ENCODE peak calls at places on chromosomes 6 and 20, in four cellular contexts. F is neural progenitor cell, H is transverse colon, E is GM23248. B is an unnamed sample.

GRCh38 chr20:37525810-37526209 is 1.9 kb downstream of the BLCAP start:
- DNase-seq in H (peak; percentile 4), E (peak; percentile 9), F (no peak), B (no peak)

GRCh38 chr6:148835920-148836441 is 89.2 kb downstream of the UST start:
- DNase-seq in E (peak; percentile 92), H (no peak), F (no peak), B (no peak)

GRCh38 chr20:3398681-3399252 is 8.7 kb downstream of the DNAAF9 start:
- DNase-seq in H (no peak), E (peak; percentile 66), F (no peak), B (no peak)

GRCh38 chr20:23874747-23875146 is 4.8 kb downstream of the CST5 start:
- DNase-seq in H (no peak), F (no peak), E (no peak), B (no peak)

GRCh38 chr6:7919871-7920270 is 9.3 kb upstream of the TXNDC5 start:
- DNase-seq in H (no peak), F (no peak), E (peak; percentile 73), B (no peak)

GRCh38 chr6:167546611-167547327 is 221.9 kb downstream of the TTLL2 start:
- DNase-seq in F (no peak), E (no peak), H (no peak), B (no peak)

GRCh38 chr6:21870071-21870729 is 276.6 kb downstream of the SOX4 start:
- DNase-seq in H (no peak), F (no peak), E (no peak), B (no peak)

GRCh38 chr6:82651845-82652333 is 288.3 kb downstream of the TPBG start:
- DNase-seq in H (no peak), E (no peak), F (no peak), B (no peak)

GRCh38 chr20:2822073-2822472 is 5.9 kb downstream of the TMEM239 start:
- DNase-seq in H (no peak), E (peak; percentile 30), F (peak; percentile 26), B (peak; percentile 22)

GRCh38 chr20:45367126-45367525 is 4.2 kb downstream of the SYS1 start:
- DNase-seq in H (no peak), F (no peak), E (no peak), B (no peak)
- H3K27ac ChIP-seq in H (no peak overlapping the region), F (no peak overlapping the region), E (no peak overlapping the region), B (no peak overlapping the region)

DNA sequence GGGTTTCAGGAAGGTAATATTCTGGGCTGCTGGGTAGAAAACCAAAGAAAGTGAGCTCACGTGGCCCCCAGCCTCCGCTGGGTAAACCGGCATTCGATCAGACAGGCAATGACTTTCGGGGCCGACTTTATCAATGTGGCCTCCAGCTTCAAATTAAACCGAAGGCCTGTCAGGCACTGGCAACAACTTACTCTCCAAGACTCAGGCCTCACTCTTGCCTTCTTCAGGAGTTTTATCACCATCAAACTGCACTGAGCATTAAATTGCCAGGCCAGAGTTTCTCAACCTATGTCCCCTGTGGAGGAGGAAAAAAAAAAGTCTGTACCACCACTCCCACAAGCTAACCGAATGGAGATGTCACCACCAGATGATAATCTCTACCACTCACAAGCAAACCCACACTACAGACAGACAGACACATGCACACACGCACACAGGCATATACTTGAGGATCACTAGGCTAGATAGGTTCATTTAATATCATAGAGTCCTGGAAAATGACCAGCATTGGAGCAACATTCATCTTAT is 1.1 kb upstream of the MBOAT1 start:
- DNase-seq in H (no peak), F (no peak), E (peak; percentile 30), B (no peak)
- H3K27ac ChIP-seq in H (peak overlapping the region; percentile 92), F (no peak overlapping the region), E (peak overlapping the region; percentile 68), B (peak overlapping the region; percentile 68)

GRCh38 chr6:11806561-11807317 is 28.1 kb upstream of the ADTRP start:
- DNase-seq in F (no peak), H (no peak), E (no peak), B (no peak)
- H3K27ac ChIP-seq in F (no peak overlapping the region), H (no peak overlapping the region), E (no peak overlapping the region), B (no peak overlapping the region)

GRCh38 chr6:2953098-2953497 is 18.3 kb downstream of the SERPINB6 start:
- DNase-seq in F (no peak), H (no peak), E (no peak), B (no peak)

GRCh38 chr6:2950713-2951112 is 20.7 kb downstream of the SERPINB6 start:
- DNase-seq in E (no peak), F (no peak), H (no peak), B (no peak)

GRCh38 chr6:2949536-2950083 is 21.8 kb downstream of the SERPINB6 start:
- DNase-seq in H (no peak), E (no peak), F (no peak), B (no peak)

GRCh38 chr6:2951723-2952122 is 19.6 kb downstream of the SERPINB6 start:
- DNase-seq in H (no peak), F (no peak), E (no peak), B (no peak)

GRCh38 chr6:2952557-2953095 is 18.7 kb downstream of the SERPINB6 start:
- DNase-seq in E (peak; percentile 93), F (peak; percentile 76), H (peak; percentile 87), B (peak; percentile 12)
- H3K27ac ChIP-seq in E (peak overlapping the region; percentile 50), F (no peak overlapping the region), H (peak overlapping the region; percentile 76), B (no peak overlapping the region)

DNA sequence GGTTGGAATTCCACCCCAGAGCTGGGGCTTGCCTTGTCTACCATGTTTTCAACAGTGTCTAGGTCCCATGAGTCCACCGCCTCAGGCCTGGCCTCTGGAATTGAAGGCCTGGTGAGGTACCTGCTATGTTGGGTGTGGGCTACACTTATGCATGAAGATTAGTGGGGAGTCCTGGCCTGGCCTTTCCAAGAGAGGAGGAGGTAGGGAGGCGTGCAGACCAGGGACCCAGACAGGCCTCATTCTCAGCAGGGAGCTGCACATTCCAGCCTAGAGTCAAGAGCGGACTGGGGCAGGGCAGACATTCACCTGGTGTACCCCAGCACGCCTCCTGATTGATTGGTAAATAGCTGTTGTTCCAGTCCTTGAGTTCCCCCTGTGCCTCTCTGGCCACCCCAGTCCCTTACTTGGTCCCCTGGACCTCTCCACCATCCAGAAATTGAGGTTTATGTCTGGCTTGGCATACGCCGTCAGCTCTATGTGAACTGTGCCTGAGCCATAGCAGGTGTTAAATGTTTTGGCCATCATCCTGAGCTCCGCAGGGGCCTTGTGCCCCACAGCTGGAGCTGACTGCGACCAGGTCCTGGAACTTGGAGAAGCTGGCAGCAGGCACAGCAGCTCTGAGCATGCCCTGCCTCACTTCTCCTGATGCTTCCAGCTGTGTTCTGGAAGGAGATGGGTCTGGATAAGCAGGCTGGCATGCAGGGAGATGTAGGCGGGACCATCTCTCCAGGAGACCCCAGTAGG is 8.2 kb upstream of the VEGFA start:
- DNase-seq in E (no peak), H (no peak), F (no peak), B (no peak)
- H3K27ac ChIP-seq in E (no peak overlapping the region), H (no peak overlapping the region), F (no peak overlapping the region), B (no peak overlapping the region)

DNA sequence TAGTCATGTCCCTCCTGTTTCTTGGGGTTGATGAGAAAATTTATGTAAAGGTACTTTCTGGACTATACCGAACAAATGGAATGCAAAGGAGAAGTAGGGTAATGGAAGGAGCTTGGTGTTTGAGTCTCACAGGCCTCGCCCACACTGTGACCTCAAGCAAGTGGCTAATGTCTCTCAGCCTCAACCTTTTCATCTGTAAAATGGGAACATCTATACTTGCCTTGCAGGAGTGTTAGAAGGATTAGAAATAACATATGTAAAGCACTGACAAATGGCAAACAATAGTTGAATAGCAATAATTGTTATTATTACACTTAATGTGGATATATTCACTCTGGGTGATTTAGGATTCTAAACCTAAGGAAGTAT is 8.9 kb upstream of the PKIG start:
- DNase-seq in E (no peak), F (no peak), H (no peak), B (no peak)
- H3K27ac ChIP-seq in E (peak overlapping the region; percentile 98), F (no peak overlapping the region), H (peak overlapping the region; percentile 77), B (no peak overlapping the region)

GRCh38 chr6:41732149-41732548 is 3.3 kb downstream of the TFEB start:
- DNase-seq in E (no peak), F (no peak), H (no peak), B (no peak)
- H3K27ac ChIP-seq in E (no peak overlapping the region), F (no peak overlapping the region), H (peak overlapping the region; percentile 20), B (peak overlapping the region; percentile 84)

DNA sequence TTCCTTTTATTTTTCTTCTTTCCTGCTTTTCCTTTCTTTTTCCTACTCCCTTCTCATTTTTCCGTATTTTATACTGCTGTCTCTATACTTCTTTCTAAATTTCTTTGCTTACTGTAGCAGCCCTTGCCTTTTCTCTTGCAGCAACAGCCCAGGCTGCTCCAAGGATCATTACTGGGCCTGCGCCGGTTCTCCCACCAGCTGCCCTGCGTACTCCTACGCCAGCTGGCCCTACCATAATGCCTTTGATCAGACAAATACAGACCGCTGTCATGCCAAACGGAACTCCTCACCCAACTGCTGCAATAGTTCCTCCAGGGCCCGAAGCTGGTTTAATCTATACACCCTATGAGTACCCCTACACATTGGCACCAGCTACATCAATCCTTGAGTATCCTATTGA is 148.8 kb downstream of the QKI start:
- DNase-seq in E (no peak), H (no peak), F (no peak), B (no peak)
- H3K27ac ChIP-seq in E (no peak overlapping the region), H (no peak overlapping the region), F (no peak overlapping the region), B (no peak overlapping the region)